ENCODE peak calls at places on chromosome 3, in seven cellular contexts. L, R, S, I, X, U and G are unnamed samples.

GRCh38 chr3:193842029-193842782 is 249.2 kb downstream of the OPA1 start:
- DNase-seq in L (no peak), R (no peak), S (no peak), I (no peak), X (no peak), U (no peak), G (no peak)

GRCh38 chr3:13887746-13888300 is 8.0 kb upstream of the WNT7A start:
- DNase-seq in L (no peak), R (no peak), S (no peak), I (no peak), X (no peak), U (no peak), G (no peak)

GRCh38 chr3:118943597-118943996 is 91.0 kb downstream of the IGSF11 start:
- DNase-seq in L (no peak), R (no peak), S (no peak), I (peak; percentile 2), X (no peak), U (no peak), G (peak; percentile 3)

GRCh38 chr3:182725372-182726251 is 67.7 kb upstream of the ATP11B start:
- DNase-seq in L (no peak), R (peak; percentile 2), S (no peak), I (peak; percentile 14), X (no peak), U (peak; percentile 41), G (no peak)

GRCh38 chr3:18189651-18190050 is 235.5 kb downstream of the SATB1 start:
- DNase-seq in L (no peak), R (peak; percentile 33), S (no peak), I (peak; percentile 38), X (no peak), U (no peak), G (no peak)

GRCh38 chr3:117277816-117278215 is 568.2 kb downstream of the TUSC7 start:
- DNase-seq in L (no peak), R (no peak), S (no peak), I (no peak), X (no peak), U (no peak), G (no peak)

GRCh38 chr3:123168605-123169004 is 33.1 kb upstream of the SEC22A start:
- DNase-seq in L (no peak), R (no peak), S (no peak), I (no peak), X (no peak), U (no peak), G (no peak)

GRCh38 chr3:48446425-48447193 is at the start of gene ATRIP:
- DNase-seq in L (peak; percentile 66), R (peak; percentile 77), S (peak; percentile 87), I (peak; percentile 90), X (peak; percentile 90), U (peak; percentile 60), G (peak; percentile 79)